ENCODE peak calls at places on chromosomes 16 and 17, in four cellular contexts. K is fibroblast of lung, V is heart right ventricle, C is colonic mucosa. R is an unnamed sample. For H3K9me3 and H3K27me3, the result is how much of the 10 kb centered on the place peaks cover.

GRCh38 chr17:61312406-61313295 is 87.0 kb upstream of the TBX2 start:
- DNase-seq in C (no peak), K (no peak), V (no peak), R (no peak)

GRCh38 chr17:1956134-1956533 is 69.0 kb downstream of the RTN4RL1 start:
- DNase-seq in V (no peak), C (no peak), K (no peak), R (no peak)

GRCh38 chr17:44186307-44187130 is at the start of gene TMUB2:
- DNase-seq in V (peak), K (peak), C (peak), R (peak)

GRCh38 chr17:64262125-64262421 is 987 bp downstream of the TEX2 start:
- DNase-seq in V (no peak), C (no peak), K (no peak), R (no peak)

GRCh38 chr16:74304164-74304834 is 7.7 kb downstream of the PSMD7 start:
- DNase-seq in K (no peak), V (no peak), C (no peak), R (no peak)

GRCh38 chr17:285751-286422 is 66.7 kb downstream of the RPH3AL start:
- DNase-seq in C (no peak), K (no peak), V (no peak), R (no peak)

GRCh38 chr17:44083250-44083849 is 12.8 kb downstream of the G6PC3 start:
- DNase-seq in K (no peak), C (no peak), V (no peak), R (no peak)

GRCh38 chr17:892958-893357 is 86.6 kb downstream of the NXN start:
- DNase-seq in K (no peak), C (no peak), V (no peak), R (no peak)

GRCh38 chr17:37786481-37786880 is 41.6 kb upstream of the HNF1B start:
- DNase-seq in V (no peak), K (no peak), C (no peak), R (no peak)

GRCh38 chr17:73616120-73616872 is 27.9 kb downstream of the SDK2 start:
- DNase-seq in K (no peak), V (no peak), C (no peak), R (no peak)

GRCh38 chr17:81388612-81389367 is 6.5 kb upstream of the BAHCC1 start:
- DNase-seq in C (no peak), V (peak), K (no peak), R (peak)

GRCh38 chr17:83098241-83099085 is 19.1 kb downstream of the METRNL start:
- DNase-seq in K (no peak), C (no peak), V (no peak), R (no peak)

GRCh38 chr17:57419940-57420522 is 163.7 kb downstream of the MSI2 start:
- DNase-seq in C (no peak), K (no peak), V (no peak), R (no peak)

GRCh38 chr17:8753976-8754440 is 4.3 kb downstream of the SPDYE4 start:
- DNase-seq in V (no peak), C (no peak), K (peak), R (no peak)

GRCh38 chr16:79329967-79330366 is 270.6 kb downstream of the MAF start:
- DNase-seq in K (no peak), C (peak), V (no peak), R (no peak)

GRCh38 chr16:2773188-2773968 is 3.7 kb downstream of the ELOB start:
- DNase-seq in K (peak), V (no peak), C (no peak), R (no peak)

GRCh38 chr17:67212716-67213417 is 32.1 kb downstream of the HELZ start:
- DNase-seq in K (peak), C (no peak), V (no peak), R (no peak)

GRCh38 chr17:79600071-79600470 is 10.8 kb downstream of the RBFOX3 start:
- DNase-seq in C (no peak), K (no peak), V (no peak), R (no peak)

GRCh38 chr16:78705694-78706093 is 606.2 kb downstream of the WWOX start:
- DNase-seq in K (peak), V (no peak), C (no peak), R (no peak)

DNA sequence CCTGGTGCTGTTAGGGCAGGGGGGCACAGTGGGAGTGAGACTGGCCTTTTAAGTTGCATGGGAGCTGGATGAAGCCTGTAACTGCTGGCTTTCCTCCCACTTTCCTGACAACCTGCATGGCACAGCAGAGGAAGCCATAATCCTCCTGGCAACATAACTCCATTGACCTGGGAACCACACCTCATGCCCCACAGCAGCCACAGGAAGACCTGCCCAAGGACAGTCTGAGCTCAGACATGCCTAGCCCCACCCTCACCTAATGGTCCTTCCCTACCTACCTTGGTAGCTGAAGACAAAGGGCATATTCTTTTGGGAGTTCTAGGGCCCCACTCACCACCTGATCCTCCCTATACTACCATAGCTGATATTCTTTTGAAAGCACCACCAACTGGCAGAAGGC is 482.2 kb upstream of the TOM1L1 start:
- DNase-seq in K (no peak), C (no peak), V (no peak), R (no peak)
- H3K27ac ChIP-seq in K (no peak), C (no peak), V (no peak), R (no peak)

GRCh38 chr17:27624555-27624954 is 6.4 kb upstream of the LGALS9 start:
- DNase-seq in V (no peak), C (no peak), K (no peak), R (no peak)
- H3K9me3 ChIP-seq in V (under half), C (under half), K (under half), R (under half)

GRCh38 chr17:40705567-40705966 is 2.0 kb upstream of the KRT24 start:
- DNase-seq in K (no peak), V (no peak), C (no peak), R (no peak)
- H3K27me3 ChIP-seq in K (under half), V (under half), C (under half), R (under half)

DNA sequence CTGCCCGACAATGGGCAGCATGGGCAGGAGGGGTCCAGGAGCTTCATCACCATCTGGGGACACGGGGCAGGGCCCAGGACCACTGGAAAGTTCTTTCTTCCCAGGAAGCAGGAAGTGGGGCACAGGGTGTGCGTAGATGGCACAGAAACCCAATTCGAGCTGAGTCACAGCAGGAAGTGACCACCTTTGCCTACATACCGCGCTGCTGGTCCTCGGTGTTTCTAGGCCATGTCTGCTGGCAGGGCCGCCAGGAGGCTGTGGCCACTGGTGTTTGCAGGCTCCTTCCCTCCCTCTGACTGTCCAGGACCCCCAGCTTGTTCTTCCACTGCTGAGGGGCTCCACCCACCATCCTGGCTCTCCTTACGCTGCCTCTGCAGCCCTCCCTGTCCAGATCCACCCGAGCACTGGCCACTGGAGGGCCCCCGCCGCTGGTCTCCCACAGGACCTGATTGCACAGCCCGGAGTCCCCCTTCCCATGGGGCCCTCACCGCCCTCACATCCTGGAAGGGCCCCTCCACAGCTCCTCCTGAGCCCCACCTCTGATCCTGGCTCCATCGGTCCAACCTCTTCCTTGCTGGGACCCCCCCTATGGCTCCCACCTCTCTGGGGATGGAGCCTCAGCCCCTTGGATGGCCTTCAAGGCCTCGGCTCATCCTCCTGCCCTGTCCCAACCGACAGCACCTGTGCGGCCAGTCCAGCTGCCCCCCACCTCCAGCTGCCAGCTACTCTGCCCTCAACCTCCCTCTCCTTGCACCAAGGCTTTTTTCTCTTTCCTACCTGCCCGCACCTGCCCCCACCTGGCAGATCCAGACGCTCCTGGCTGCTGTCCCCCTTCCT is 14.5 kb upstream of the RASD1 start:
- DNase-seq in C (no peak), V (no peak), K (no peak), R (no peak)
- H3K27ac ChIP-seq in C (no peak), V (no peak), K (no peak), R (no peak)

GRCh38 chr17:28518578-28518977 is 12.4 kb downstream of the FOXN1 start:
- DNase-seq in V (no peak), C (no peak), K (no peak), R (no peak)
- H3K9me3 ChIP-seq in V (under half), C (under half), K (under half), R (under half)

DNA sequence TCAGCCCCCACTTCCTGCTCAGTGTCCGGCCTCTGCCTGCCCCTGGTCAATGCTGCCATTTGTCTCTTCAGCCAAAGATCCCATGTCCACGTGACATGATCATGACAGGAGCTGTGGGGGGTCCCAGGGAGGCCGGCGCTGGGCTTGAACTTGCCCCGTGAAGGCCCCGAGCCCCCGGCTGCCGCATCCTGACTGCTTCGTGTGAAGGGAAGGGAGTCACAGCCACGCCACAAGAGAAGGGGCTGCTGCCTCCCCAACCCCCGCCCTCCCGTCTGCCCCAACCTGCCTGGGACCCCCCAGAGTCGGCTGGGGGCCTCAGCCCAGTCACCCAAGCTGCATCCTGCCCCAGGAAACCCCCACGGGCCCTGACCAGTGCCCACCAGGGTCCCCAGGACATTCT is 14.3 kb upstream of the SSTR5 start:
- DNase-seq in C (no peak), V (no peak), K (no peak), R (no peak)
- H3K27me3 ChIP-seq in C (under half), V (under half), K (under half), R (under half)